ENCODE peak calls at places on chromosomes 2 and 18, in nine cellular contexts. G is HCT116, W is adrenal gland, Y is transverse colon, Z is uterus, O is body of pancreas, T is IMR-90, C is HepG2, R is esophagus squamous epithelium. H is an unnamed sample.

GRCh38 chr2:97673915-97674283 is 4.4 kb downstream of the C2orf92 start:
- DNase-seq in G (no peak), W (no peak), Y (no peak), Z (no peak), O (no peak), T (no peak), C (no peak), R (no peak), H (no peak)

GRCh38 chr2:191376981-191377629 is 131.9 kb downstream of the MYO1B start:
- DNase-seq in G (peak), W (peak), Y (peak), Z (peak), O (peak), T (peak), C (peak), R (no peak), H (peak)

GRCh38 chr2:23571527-23572295 is 186.7 kb downstream of the KLHL29 start:
- DNase-seq in G (no peak), W (peak), Y (no peak), Z (no peak), O (no peak), T (no peak), C (no peak), R (no peak), H (no peak)

GRCh38 chr2:127217470-127218325 is 2.4 kb downstream of the CYP27C1 start:
- DNase-seq in G (peak), W (no peak), Y (no peak), Z (no peak), O (no peak), T (no peak), C (no peak), R (no peak), H (peak)

GRCh38 chr18:35582899-35583558 is 1.5 kb downstream of the GALNT1 start:
- DNase-seq in G (no peak), W (no peak), Y (no peak), Z (no peak), O (no peak), T (peak), C (peak), R (no peak), H (no peak)

GRCh38 chr18:80169607-80170006 is 60.5 kb downstream of the ADNP2 start:
- DNase-seq in G (no peak), W (no peak), Y (no peak), Z (no peak), O (no peak), T (peak), C (no peak), R (no peak), H (no peak)

GRCh38 chr2:110659248-110659647 is 18.6 kb downstream of the BUB1 start:
- DNase-seq in G (no peak), W (no peak), Y (no peak), Z (no peak), O (no peak), T (peak), C (no peak), R (no peak), H (no peak)

GRCh38 chr18:58303363-58303762 is 259.3 kb downstream of the NEDD4L start:
- DNase-seq in G (no peak), W (no peak), Y (no peak), Z (no peak), O (no peak), T (no peak), C (no peak), R (no peak), H (no peak)

GRCh38 chr2:157257312-157258252 is at the start of gene GALNT5:
- DNase-seq in G (no peak), W (no peak), Y (peak), Z (no peak), O (peak), T (peak), C (no peak), R (no peak), H (no peak)

GRCh38 chr2:217277646-217278048 is 417.8 kb upstream of the TNP1 start:
- DNase-seq in G (no peak), W (no peak), Y (peak), Z (peak), O (no peak), T (peak), C (peak), R (no peak), H (no peak)

GRCh38 chr2:26316041-26316440 is 29.9 kb upstream of the SELENOI start:
- DNase-seq in G (peak), W (no peak), Y (no peak), Z (no peak), O (no peak), T (no peak), C (peak), R (no peak), H (no peak)

GRCh38 chr18:31156831-31157763 is 5.6 kb downstream of the DSC1 start:
- DNase-seq in G (no peak), W (no peak), Y (no peak), Z (no peak), O (no peak), T (no peak), C (no peak), R (no peak), H (no peak)

GRCh38 chr2:149446735-149447134 is 116.3 kb downstream of the LYPD6 start:
- DNase-seq in G (no peak), W (no peak), Y (no peak), Z (no peak), O (no peak), T (no peak), C (no peak), R (no peak), H (no peak)

GRCh38 chr2:740446-741293 is 63.5 kb upstream of the TMEM18 start:
- DNase-seq in G (peak), W (peak), Y (peak), Z (peak), O (peak), T (peak), C (peak), R (peak), H (peak)

GRCh38 chr2:182952741-182953450 is 85.4 kb downstream of the NCKAP1 start:
- DNase-seq in G (no peak), W (no peak), Y (no peak), Z (no peak), O (no peak), T (peak), C (no peak), R (no peak), H (no peak)

GRCh38 chr18:31102020-31102684 is at the start of gene DSC2:
- DNase-seq in G (no peak), W (peak), Y (peak), Z (no peak), O (peak), T (no peak), C (peak), R (no peak), H (peak)

GRCh38 chr2:148756292-148756975 is 111.9 kb downstream of the EPC2 start:
- DNase-seq in G (no peak), W (no peak), Y (no peak), Z (no peak), O (no peak), T (peak), C (peak), R (no peak), H (no peak)

GRCh38 chr2:108813732-108814131 is 27.2 kb downstream of the CCDC138 start:
- DNase-seq in G (no peak), W (no peak), Y (no peak), Z (no peak), O (no peak), T (no peak), C (no peak), R (no peak), H (no peak)

GRCh38 chr2:199734651-199735050 is 116.3 kb downstream of the FTCDNL1 start:
- DNase-seq in G (no peak), W (no peak), Y (no peak), Z (no peak), O (no peak), T (no peak), C (no peak), R (no peak), H (no peak)

GRCh38 chr2:183519371-183520056 is 395.3 kb downstream of the NUP35 start:
- DNase-seq in G (no peak), W (no peak), Y (no peak), Z (no peak), O (peak), T (no peak), C (no peak), R (no peak), H (no peak)

GRCh38 chr2:26139269-26140183 is 33.4 kb upstream of the GAREM2 start:
- DNase-seq in G (no peak), W (no peak), Y (peak), Z (no peak), O (peak), T (no peak), C (no peak), R (no peak), H (no peak)

GRCh38 chr2:168132389-168132788 is 115.0 kb downstream of the STK39 start:
- DNase-seq in G (no peak), W (no peak), Y (no peak), Z (no peak), O (no peak), T (no peak), C (no peak), R (no peak), H (no peak)

GRCh38 chr2:75705921-75706320 is 4.8 kb downstream of the GCFC2 start:
- DNase-seq in G (no peak), W (no peak), Y (no peak), Z (no peak), O (no peak), T (peak), C (no peak), R (no peak), H (no peak)

GRCh38 chr2:181789827-181790448 is 101.6 kb upstream of the ITPRID2 start:
- DNase-seq in G (no peak), W (no peak), Y (no peak), Z (no peak), O (no peak), T (no peak), C (no peak), R (no peak), H (no peak)
- TF ChIP-seq POLR2A in G (no peak), W (no peak), Y (no peak), Z (no peak), O (no peak), T (no peak), C (no peak), R (no peak), H (no peak)

GRCh38 chr18:11908182-11909080 is at the start of gene MPPE1:
- DNase-seq in G (peak), W (peak), Y (peak), Z (peak), O (peak), T (peak), C (peak), R (peak), H (peak)
- H3K4me3 ChIP-seq in G (peak), W (peak), Y (peak), Z (peak), O (peak), T (peak), C (peak), R (peak), H (peak)

DNA sequence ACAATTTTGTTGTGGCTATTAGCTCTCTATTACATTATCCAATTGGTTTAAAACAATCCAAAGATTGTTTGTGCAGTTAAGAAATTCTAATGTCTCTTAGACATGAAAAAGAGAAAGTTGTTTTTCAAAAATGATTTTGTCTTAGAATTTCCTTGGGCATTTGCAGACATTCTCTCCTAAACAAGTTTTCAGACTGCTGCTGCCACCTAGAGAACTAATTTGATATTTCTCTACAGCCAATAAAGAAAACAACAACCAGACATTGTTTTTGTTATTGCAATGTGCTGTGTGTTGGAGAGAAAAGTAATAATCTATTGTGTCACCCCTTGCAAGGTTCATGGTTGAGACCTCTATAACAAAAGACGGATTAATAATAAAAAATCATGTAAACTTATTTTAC is 119.0 kb upstream of the SYT4 start:
- DNase-seq in G (no peak), W (no peak), Y (no peak), Z (no peak), O (no peak), T (no peak), C (no peak), R (no peak), H (no peak)
- TF ChIP-seq CTCF in G (no peak), W (peak), Y (no peak), Z (no peak), O (peak), T (peak), C (peak), R (no peak), H (no peak)

DNA sequence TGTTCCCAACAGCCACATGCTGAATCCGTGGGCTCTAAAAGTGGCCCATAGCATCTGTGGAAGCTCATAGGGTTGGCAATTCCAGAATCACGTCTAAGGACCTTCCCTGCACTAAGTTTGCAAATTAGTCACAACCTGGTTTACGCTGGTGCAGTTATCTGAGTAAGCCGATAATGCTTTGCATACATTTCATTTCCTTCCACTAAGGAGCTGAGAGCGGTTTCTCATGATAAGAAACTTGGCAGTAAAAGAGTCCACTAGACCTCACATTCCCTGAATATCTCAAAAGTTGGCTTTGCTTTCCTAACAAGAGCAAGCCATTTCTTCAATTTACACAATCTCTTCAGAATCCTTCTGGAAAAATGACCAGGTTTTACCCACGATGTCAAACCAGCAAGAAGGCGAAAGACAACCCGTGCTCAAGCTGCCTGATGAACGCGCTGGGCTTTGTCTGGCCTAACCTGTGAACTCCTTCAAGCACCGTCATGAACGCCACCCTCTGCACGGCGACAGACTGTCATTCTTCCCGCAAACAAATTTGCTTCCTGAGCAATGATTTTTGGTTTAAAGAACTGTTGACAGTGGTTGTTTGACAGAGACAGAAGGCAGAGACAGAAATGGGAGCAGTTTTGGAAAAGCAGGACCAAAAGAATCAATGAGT is 73.0 kb upstream of the COPS8 start:
- DNase-seq in G (no peak), W (no peak), Y (no peak), Z (no peak), O (peak), T (peak), C (no peak), R (no peak), H (no peak)
- TF ChIP-seq POLR2A in G (no peak), W (no peak), Y (no peak), Z (no peak), O (no peak), T (no peak), C (no peak), R (no peak), H (no peak)

GRCh38 chr2:239201531-239201876 is 199.3 kb downstream of the HDAC4 start:
- DNase-seq in G (no peak), W (peak), Y (no peak), Z (peak), O (peak), T (no peak), C (no peak), R (no peak), H (no peak)
- H3K4me3 ChIP-seq in G (no peak), W (no peak), Y (no peak), Z (no peak), O (no peak), T (no peak), C (no peak), R (no peak), H (no peak)

DNA sequence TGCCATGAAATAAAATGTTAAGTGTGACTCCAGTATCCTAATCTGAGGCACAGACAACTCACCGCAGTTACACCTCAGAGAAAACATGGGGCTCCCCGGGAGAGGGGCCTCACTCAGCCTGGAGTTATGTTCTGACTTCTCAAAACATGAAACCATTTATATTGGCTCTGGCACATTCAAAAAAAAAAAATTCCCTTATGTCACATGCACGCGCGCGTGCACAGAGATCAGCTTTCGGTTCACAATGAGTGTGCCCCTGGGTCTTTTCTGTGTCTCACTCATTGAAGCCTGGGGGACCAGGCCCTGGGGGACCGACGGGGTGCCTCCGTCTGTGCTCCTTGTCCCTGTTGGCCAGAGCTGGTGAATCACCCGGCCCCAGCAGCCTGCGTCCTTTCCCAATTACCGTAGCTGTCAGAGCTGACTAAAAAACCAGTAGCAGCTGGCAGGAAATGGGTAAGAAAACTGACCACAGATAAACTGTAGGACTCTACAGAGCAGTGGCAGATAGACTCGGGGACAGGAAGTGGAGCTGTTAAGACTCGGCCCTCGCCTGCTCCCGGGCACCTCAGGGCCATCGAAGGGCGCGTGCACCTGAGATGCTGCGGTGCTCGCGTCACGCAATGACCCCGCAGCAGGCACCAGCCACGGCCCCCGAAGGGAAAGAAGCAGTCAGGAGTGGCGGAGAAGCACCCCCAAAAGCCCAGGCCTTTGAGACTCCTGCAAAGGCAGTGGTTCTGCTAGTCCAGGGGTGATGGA is 138.3 kb upstream of the ID2 start:
- DNase-seq in G (no peak), W (peak), Y (peak), Z (peak), O (no peak), T (peak), C (no peak), R (peak), H (peak)
- TF ChIP-seq CTCF in G (no peak), W (no peak), Y (no peak), Z (no peak), O (no peak), T (no peak), C (no peak), R (no peak), H (no peak)

GRCh38 chr2:45650851-45651414 is 542 bp upstream of the PRKCE start:
- DNase-seq in G (peak), W (peak), Y (peak), Z (peak), O (peak), T (peak), C (peak), R (peak), H (peak)
- TF ChIP-seq POLR2A in G (peak), W (peak), Y (peak), Z (peak), O (peak), T (peak), C (peak), R (peak), H (peak)

H was measured in lower leg skin.